ENCODE peak calls at places on chromosomes 6 and 20, in ten cellular contexts. H, S, G, W, A, X, J, U, T and I are unnamed samples.

GRCh38 chr20:50077818-50078601 is 34.9 kb downstream of the UBE2V1 start:
- DNase-seq in A (no peak), H (no peak), G (no peak), T (no peak), U (peak), S (no peak), X (no peak), W (no peak), J (no peak), I (peak)

GRCh38 chr20:5397418-5397817 is 80.7 kb upstream of the PROKR2 start:
- DNase-seq in W (no peak), T (no peak), G (no peak), A (peak), S (no peak), X (no peak), J (no peak), U (no peak), H (no peak), I (no peak)

GRCh38 chr6:156794963-156795362 is 17.8 kb downstream of the ARID1B start:
- DNase-seq in T (no peak), A (no peak), H (no peak), J (no peak), X (peak), G (no peak), S (no peak), W (no peak), U (no peak), I (no peak)

GRCh38 chr6:105932440-105932839 is 153.7 kb upstream of the PRDM1 start:
- DNase-seq in T (no peak), J (no peak), S (peak), X (no peak), G (peak), H (no peak), U (no peak), A (peak), W (no peak), I (no peak)

GRCh38 chr6:120378582-120379220 is 955.6 kb downstream of the TBC1D32 start:
- DNase-seq in J (peak), G (no peak), S (peak), A (no peak), W (no peak), T (no peak), X (no peak), U (peak), H (peak), I (no peak)

GRCh38 chr6:36927691-36928546 is 26.6 kb upstream of the PI16 start:
- DNase-seq in U (no peak), T (no peak), W (no peak), H (no peak), X (no peak), J (no peak), G (peak), S (peak), A (no peak), I (no peak)

GRCh38 chr6:4732691-4733315 is 43.4 kb upstream of the CDYL start:
- DNase-seq in H (peak), X (no peak), T (no peak), J (peak), G (peak), A (peak), U (peak), W (no peak), S (peak), I (no peak)

GRCh38 chr6:155004017-155004416 is 8.9 kb downstream of the TIAM2 start:
- DNase-seq in S (no peak), J (no peak), G (no peak), A (no peak), W (no peak), T (no peak), U (no peak), H (no peak), X (no peak), I (peak)

GRCh38 chr6:132490024-132490423 is 22.9 kb downstream of the STX7 start:
- DNase-seq in A (no peak), J (no peak), X (no peak), S (peak), W (no peak), U (no peak), H (no peak), T (no peak), G (no peak), I (no peak)